ENCODE peak calls at places on chromosome 9, in four cellular contexts. X, O, W and B are unnamed samples.
A peak's percentile ranks its signal among the peaks of the same experiment; 100 is the strongest.

GRCh38 chr9:84819446-84819845 is 149.9 kb downstream of the NTRK2 start:
- DNase-seq in W (no peak), O (no peak), X (no peak), B (no peak)

GRCh38 chr9:12794024-12794799 is 19.4 kb downstream of the LURAP1L start:
- DNase-seq in X (peak; percentile 61), O (no peak), W (no peak), B (no peak)

GRCh38 chr9:136978073-136978864 is 965 bp downstream of the PTGDS start:
- DNase-seq in W (peak; percentile 100), O (no peak), X (peak; percentile 25), B (peak; percentile 39)

GRCh38 chr9:118522093-118523028 is 818.2 kb downstream of the TLR4 start:
- DNase-seq in O (peak; percentile 34), X (no peak), W (peak; percentile 10), B (peak; percentile 79)

GRCh38 chr9:121648799-121649198 is 2.6 kb upstream of the DAB2IP start:
- DNase-seq in W (no peak), O (no peak), X (no peak), B (no peak)

GRCh38 chr9:134333234-134333873 is 7.1 kb downstream of the RXRA start:
- DNase-seq in W (no peak), X (no peak), O (no peak), B (no peak)

GRCh38 chr9:134341306-134341705 is 15.1 kb downstream of the RXRA start:
- DNase-seq in O (no peak), W (no peak), X (no peak), B (no peak)

GRCh38 chr9:135797507-135798302 is 95.7 kb downstream of the KCNT1 start:
- DNase-seq in O (no peak), X (peak; percentile 31), W (peak; percentile 80), B (peak; percentile 29)

GRCh38 chr9:94908041-94908563 is 181.6 kb downstream of the AOPEP start:
- DNase-seq in W (no peak), O (no peak), X (peak; percentile 48), B (no peak)

GRCh38 chr9:10252174-10252573 is 360.6 kb downstream of the PTPRD start:
- DNase-seq in O (no peak), W (no peak), X (no peak), B (peak; percentile 22)

GRCh38 chr9:12274577-12274976 is 418.6 kb upstream of the TYRP1 start:
- DNase-seq in W (no peak), O (no peak), X (no peak), B (no peak)

GRCh38 chr9:14313951-14314423 is at the start of gene NFIB:
- DNase-seq in O (no peak), W (peak; percentile 59), X (peak; percentile 24), B (peak; percentile 33)

GRCh38 chr9:111038336-111039202 is at the start of gene LPAR1:
- DNase-seq in W (no peak), O (no peak), X (peak; percentile 78), B (no peak)

GRCh38 chr9:82923410-82924242 is 139.3 kb downstream of the RASEF start:
- DNase-seq in O (no peak), W (no peak), X (no peak), B (no peak)

GRCh38 chr9:86098793-86099694 is at the start of gene GOLM1:
- DNase-seq in W (peak; percentile 58), O (no peak), X (peak; percentile 60), B (peak; percentile 58)

GRCh38 chr9:70490478-70490877 is 76.0 kb upstream of the KLF9 start:
- DNase-seq in X (no peak), W (no peak), O (no peak), B (no peak)

GRCh38 chr9:135415586-135415985 is 64.0 kb upstream of the PPP1R26 start:
- DNase-seq in X (no peak), O (no peak), W (no peak), B (no peak)

GRCh38 chr9:8857330-8858249 is 1058.0 kb upstream of the DMAC1 start:
- DNase-seq in X (no peak), O (no peak), W (no peak), B (peak; percentile 21)
- TF ChIP-seq FOS in X (no peak), O (no peak), W (no peak), B (no peak)

GRCh38 chr9:131197160-131197911 is 72.0 kb downstream of the NUP214 start:
- DNase-seq in X (no peak), O (no peak), W (peak; percentile 73), B (no peak)

GRCh38 chr9:131204285-131204684 is 72.0 kb downstream of the FAM78A start:
- DNase-seq in X (no peak), W (no peak), O (no peak), B (no peak)

GRCh38 chr9:131203438-131204219 is 72.7 kb downstream of the FAM78A start:
- DNase-seq in O (no peak), X (no peak), W (peak; percentile 83), B (peak; percentile 11)

GRCh38 chr9:131198316-131198715 is 72.9 kb downstream of the NUP214 start:
- DNase-seq in O (no peak), W (no peak), X (no peak), B (no peak)

GRCh38 chr9:131201856-131202255 is 74.5 kb downstream of the FAM78A start:
- DNase-seq in W (no peak), X (no peak), O (no peak), B (no peak)
- H3K36me3 ChIP-seq in W (peaks cover 94% of the 10 kb centered on the region), X (peaks cover 44% of the 10 kb centered on the region), O (peaks cover 35% of the 10 kb centered on the region), B (peaks cover 11% of the 10 kb centered on the region)

DNA sequence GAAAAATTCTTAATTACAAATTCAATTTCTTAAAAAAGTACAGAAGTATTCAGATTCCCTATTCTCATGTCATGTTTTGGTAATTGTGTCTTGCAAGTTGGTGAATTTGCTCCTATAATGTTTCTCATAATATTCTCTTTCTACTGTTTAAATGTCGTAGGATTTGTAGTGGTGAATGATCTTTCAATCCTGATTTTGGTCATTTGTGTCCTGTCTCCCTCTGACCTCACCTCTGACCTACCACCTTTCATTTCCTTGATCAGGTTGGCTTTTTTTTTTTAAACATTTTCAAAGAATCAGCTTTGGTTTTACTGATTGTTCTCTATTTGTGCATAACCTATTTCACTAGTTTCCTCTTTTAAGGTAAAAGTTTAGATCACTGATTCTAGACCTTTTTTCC is 102.6 kb downstream of the AUH start:
- DNase-seq in X (no peak), O (no peak), W (no peak), B (no peak)
- TF ChIP-seq FOS in X (no peak), O (no peak), W (no peak), B (no peak)

DNA sequence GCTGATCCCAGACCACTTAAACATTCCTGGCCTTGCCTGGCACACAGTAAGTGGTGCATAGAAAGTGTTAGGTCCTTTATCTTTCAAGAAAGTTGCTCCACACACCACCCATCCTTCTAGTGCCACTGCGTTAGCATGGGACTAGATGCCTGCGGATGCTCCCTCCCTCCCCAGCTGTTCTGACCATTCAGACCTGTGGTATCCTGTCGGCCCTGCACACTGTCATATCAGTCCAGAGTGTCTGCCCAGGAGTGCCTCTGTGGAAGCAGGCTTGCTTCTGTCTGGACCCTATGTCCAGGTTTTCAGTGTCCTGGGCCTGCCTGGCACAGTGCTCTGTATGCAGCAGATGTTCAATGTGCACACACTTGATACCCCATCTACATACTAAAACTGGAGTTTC is 38.3 kb upstream of the SMU1 start:
- DNase-seq in W (no peak), O (no peak), X (no peak), B (no peak)
- H3K36me3 ChIP-seq in W (peaks cover 36% of the 10 kb centered on the region), O (peaks cover 35% of the 10 kb centered on the region), X (peaks cover 35% of the 10 kb centered on the region), B (peaks cover 20% of the 10 kb centered on the region)

GRCh38 chr9:6552738-6553121 is 92.8 kb downstream of the GLDC start:
- DNase-seq in O (no peak), W (no peak), X (peak; percentile 56), B (peak; percentile 93)
- TF ChIP-seq FOS in O (no peak), W (no peak), X (peak; percentile 15), B (peak; percentile 77)

GRCh38 chr9:8221462-8221861 is 421.9 kb upstream of the DMAC1 start:
- DNase-seq in W (no peak), X (no peak), O (no peak), B (no peak)
- H3K36me3 ChIP-seq in W (no peaks in the 10 kb centered on the region), X (no peaks in the 10 kb centered on the region), O (no peaks in the 10 kb centered on the region), B (no peaks in the 10 kb centered on the region)

DNA sequence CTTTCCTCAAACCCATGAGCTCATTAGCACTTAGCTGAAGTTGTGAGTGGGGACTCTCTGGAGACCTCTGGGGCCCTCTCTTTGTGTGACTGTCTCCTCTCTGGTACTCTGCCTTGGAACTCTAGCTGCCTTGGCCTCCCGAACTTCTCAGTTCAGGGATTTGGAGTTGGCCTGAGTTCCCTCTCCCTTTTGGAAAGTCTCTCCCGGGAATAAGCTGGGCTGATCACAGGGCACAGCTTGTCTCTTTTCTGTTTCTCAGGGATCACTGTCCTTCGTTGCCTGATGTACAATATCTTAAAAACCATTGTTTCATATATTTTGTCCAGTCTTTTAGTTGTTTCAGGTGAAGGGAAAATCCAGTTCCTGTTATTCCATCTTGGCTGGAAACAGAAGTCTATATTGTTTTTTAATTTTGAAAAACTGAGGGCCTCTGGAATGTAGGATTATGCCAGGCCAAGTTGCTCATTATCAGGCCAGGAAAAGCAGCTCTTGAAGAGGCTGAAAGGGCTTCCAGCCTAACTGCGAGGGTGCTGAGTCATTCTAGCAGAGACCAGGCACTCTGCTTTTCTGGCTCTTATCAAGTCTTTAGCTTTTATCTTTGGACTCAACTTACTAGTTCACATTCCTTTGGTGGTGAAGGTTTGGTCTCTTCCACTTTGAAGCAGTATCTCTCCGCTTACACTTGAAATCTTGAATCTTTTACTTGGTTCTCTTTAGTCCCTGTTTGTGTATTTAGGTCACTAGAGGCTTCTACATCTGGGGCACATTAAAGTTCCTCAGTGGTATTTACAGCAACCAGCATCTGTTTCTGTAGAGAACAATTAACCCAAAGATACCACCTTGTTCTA is 8.4 kb upstream of the RGS3 start:
- DNase-seq in X (peak; percentile 93), W (peak; percentile 61), O (no peak), B (peak; percentile 97)
- TF ChIP-seq FOS in X (peak; percentile 16), W (no peak), O (no peak), B (peak; percentile 92)

DNA sequence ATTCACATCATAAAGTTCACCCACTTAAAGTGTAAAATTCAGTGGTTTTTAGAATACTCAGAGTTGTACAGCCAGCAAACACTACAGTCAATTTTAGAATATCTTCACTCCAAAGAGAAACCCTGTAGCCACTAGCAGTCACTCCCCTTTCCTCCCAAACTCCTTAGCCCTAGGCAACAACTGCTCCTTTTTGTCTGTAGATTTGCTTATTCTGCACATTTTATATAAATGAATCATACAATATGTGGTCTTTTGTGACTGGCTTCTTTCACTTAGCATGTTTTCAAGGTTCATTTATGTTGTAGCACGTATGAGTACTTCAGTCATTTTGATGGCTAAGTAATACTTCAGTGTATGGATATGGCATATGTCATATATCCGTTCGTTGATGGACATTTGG is 38.7 kb downstream of the TGFBR1 start:
- DNase-seq in O (no peak), W (no peak), X (no peak), B (no peak)
- H3K36me3 ChIP-seq in O (peaks cover 5% of the 10 kb centered on the region), W (peaks cover 98% of the 10 kb centered on the region), X (peaks cover 52% of the 10 kb centered on the region), B (peaks cover 6% of the 10 kb centered on the region)

GRCh38 chr9:130500340-130500771 is 55.6 kb downstream of the ASS1 start:
- DNase-seq in O (no peak), W (no peak), X (no peak), B (no peak)
- TF ChIP-seq FOS in O (no peak), W (no peak), X (no peak), B (no peak)

GRCh38 chr9:112552229-112553050 is 65.8 kb downstream of the KIAA1958 start:
- DNase-seq in O (no peak), W (no peak), X (no peak), B (no peak)

GRCh38 chr9:112555844-112556482 is 69.3 kb downstream of the KIAA1958 start:
- DNase-seq in W (no peak), X (no peak), O (no peak), B (no peak)

GRCh38 chr9:112555091-112555643 is 68.5 kb downstream of the KIAA1958 start:
- DNase-seq in X (no peak), W (no peak), O (no peak), B (no peak)

GRCh38 chr9:112554516-112554915 is 67.9 kb downstream of the KIAA1958 start:
- DNase-seq in W (no peak), O (no peak), X (peak; percentile 78), B (no peak)

GRCh38 chr9:112553256-112553826 is 66.7 kb downstream of the KIAA1958 start:
- DNase-seq in O (no peak), W (no peak), X (no peak), B (no peak)
- H3K36me3 ChIP-seq in O (no peaks in the 10 kb centered on the region), W (no peaks in the 10 kb centered on the region), X (no peaks in the 10 kb centered on the region), B (no peaks in the 10 kb centered on the region)